ENCODE peak calls at places on chromosomes 7 and 10, in nine cellular contexts. T, W, D, B, Y, S, P, O and G are unnamed samples.

GRCh38 chr7:45682836-45683555 is 108.8 kb downstream of the ADCY1 start:
- DNase-seq in B (peak), W (peak), T (no peak), P (no peak), Y (no peak), O (no peak), D (no peak), S (no peak), G (no peak)

GRCh38 chr7:114459574-114459973 is 45.0 kb downstream of the FOXP2 start:
- DNase-seq in B (no peak), P (no peak), O (no peak), S (no peak), W (no peak), T (no peak), D (no peak), Y (no peak), G (no peak)

GRCh38 chr10:95266674-95267095 is 24.1 kb downstream of the PDLIM1 start:
- DNase-seq in O (peak), W (peak), S (no peak), Y (no peak), B (peak), P (no peak), D (no peak), T (no peak), G (peak)

GRCh38 chr7:151383638-151384351 is 26.0 kb downstream of the WDR86 start:
- DNase-seq in W (no peak), P (no peak), D (no peak), O (no peak), T (no peak), B (peak), S (no peak), Y (peak), G (no peak)

GRCh38 chr10:128704716-128705115 is 578.5 kb upstream of the MKI67 start:
- DNase-seq in D (no peak), O (no peak), B (peak), P (no peak), W (no peak), Y (no peak), T (no peak), S (no peak), G (no peak)

GRCh38 chr7:132009778-132010177 is 453.4 kb upstream of the PODXL start:
- DNase-seq in W (no peak), D (no peak), Y (no peak), P (no peak), O (no peak), B (no peak), S (no peak), T (no peak), G (no peak)

GRCh38 chr7:128135275-128136214 is 104.3 kb upstream of the LRRC4 start:
- DNase-seq in O (peak), Y (peak), B (peak), W (no peak), D (peak), P (peak), S (peak), T (peak), G (no peak)

GRCh38 chr7:157032644-157033482 is 22.4 kb upstream of the MNX1 start:
- DNase-seq in T (no peak), B (peak), P (no peak), W (no peak), Y (peak), D (no peak), O (no peak), S (no peak), G (no peak)

GRCh38 chr7:129805086-129805719 is 147.6 kb downstream of the UBE2H start:
- DNase-seq in P (peak), T (no peak), B (no peak), W (no peak), D (no peak), S (no peak), Y (peak), O (no peak), G (no peak)